ENCODE peak calls at places on chromosomes 11 and 22, in five cellular contexts. One of them, this sample, is unnamed.

GRCh38 chr22:19799322-19800190 is 39.0 kb downstream of the TBX1 start:
- DNase-seq in brain pericyte: peak; percentile 64
- DNase-seq in stimulated activated CD8-positive, alpha-beta memory T cell treated with anti-CD3 and anti-CD28 coated beads, Interleukin-4, amount 100 ng/mL, for 1 hour: no peak
- DNase-seq in fibroblast of pulmonary artery: peak; percentile 72
- DNase-seq in WTC11: no peak
- DNase-seq in this sample: no peak

GRCh38 chr11:62664405-62665074 is 470 bp downstream of the C11orf98 start:
- DNase-seq in brain pericyte: no peak
- DNase-seq in fibroblast of pulmonary artery: peak; percentile 48
- DNase-seq in WTC11: peak; percentile 60
- DNase-seq in stimulated activated CD8-positive, alpha-beta memory T cell treated with anti-CD3 and anti-CD28 coated beads, Interleukin-4, amount 100 ng/mL, for 1 hour: no peak
- DNase-seq in this sample: peak; percentile 53

GRCh38 chr11:35629914-35630313 is 11.7 kb downstream of the FJX1 start:
- DNase-seq in brain pericyte: no peak
- DNase-seq in stimulated activated CD8-positive, alpha-beta memory T cell treated with anti-CD3 and anti-CD28 coated beads, Interleukin-4, amount 100 ng/mL, for 1 hour: no peak
- DNase-seq in WTC11: no peak
- DNase-seq in fibroblast of pulmonary artery: peak; percentile 98
- DNase-seq in this sample: no peak

GRCh38 chr11:112004389-112004788 is 20.8 kb upstream of the DLAT start:
- DNase-seq in brain pericyte: no peak
- DNase-seq in stimulated activated CD8-positive, alpha-beta memory T cell treated with anti-CD3 and anti-CD28 coated beads, Interleukin-4, amount 100 ng/mL, for 1 hour: no peak
- DNase-seq in fibroblast of pulmonary artery: no peak
- DNase-seq in WTC11: peak; percentile 55
- DNase-seq in this sample: no peak

GRCh38 chr11:96008161-96008560 is 84.3 kb upstream of the MTMR2 start:
- DNase-seq in stimulated activated CD8-positive, alpha-beta memory T cell treated with anti-CD3 and anti-CD28 coated beads, Interleukin-4, amount 100 ng/mL, for 1 hour: no peak
- DNase-seq in fibroblast of pulmonary artery: no peak
- DNase-seq in brain pericyte: no peak
- DNase-seq in WTC11: no peak
- DNase-seq in this sample: no peak

GRCh38 chr22:29638678-29639077 is 35.2 kb downstream of the NF2 start:
- DNase-seq in brain pericyte: no peak
- DNase-seq in WTC11: no peak
- DNase-seq in fibroblast of pulmonary artery: no peak
- DNase-seq in stimulated activated CD8-positive, alpha-beta memory T cell treated with anti-CD3 and anti-CD28 coated beads, Interleukin-4, amount 100 ng/mL, for 1 hour: no peak
- DNase-seq in this sample: no peak

GRCh38 chr11:119615003-119615878 is 113.8 kb downstream of the NECTIN1 start:
- DNase-seq in stimulated activated CD8-positive, alpha-beta memory T cell treated with anti-CD3 and anti-CD28 coated beads, Interleukin-4, amount 100 ng/mL, for 1 hour: no peak
- DNase-seq in WTC11: no peak
- DNase-seq in fibroblast of pulmonary artery: peak; percentile 76
- DNase-seq in brain pericyte: no peak
- DNase-seq in this sample: no peak

GRCh38 chr11:92866679-92867282 is 102.7 kb upstream of the MTNR1B start:
- DNase-seq in stimulated activated CD8-positive, alpha-beta memory T cell treated with anti-CD3 and anti-CD28 coated beads, Interleukin-4, amount 100 ng/mL, for 1 hour: no peak
- DNase-seq in brain pericyte: no peak
- DNase-seq in WTC11: no peak
- DNase-seq in fibroblast of pulmonary artery: no peak
- DNase-seq in this sample: no peak

GRCh38 chr11:11500744-11501487 is 120.9 kb downstream of the GALNT18 start:
- DNase-seq in stimulated activated CD8-positive, alpha-beta memory T cell treated with anti-CD3 and anti-CD28 coated beads, Interleukin-4, amount 100 ng/mL, for 1 hour: no peak
- DNase-seq in brain pericyte: no peak
- DNase-seq in fibroblast of pulmonary artery: no peak
- DNase-seq in WTC11: peak; percentile 60
- DNase-seq in this sample: no peak